ENCODE peak calls at places on chromosomes 12 and 14, in nine cellular contexts. One of them, this sample, is unnamed.

GRCh38 chr12:40632933-40633332 is 59.3 kb upstream of the CNTN1 start:
- DNase-seq in stomach: no peak
- DNase-seq in spleen: no peak
- DNase-seq in breast epithelium: no peak
- DNase-seq in HCT116: no peak
- DNase-seq in upper lobe of left lung: no peak
- DNase-seq in sigmoid colon: no peak
- DNase-seq in HepG2: no peak
- DNase-seq in K562: no peak
- DNase-seq in this sample: no peak

GRCh38 chr12:98653866-98654493 is 8.9 kb downstream of the APAF1 start:
- DNase-seq in stomach: no peak
- DNase-seq in spleen: no peak
- DNase-seq in breast epithelium: no peak
- DNase-seq in HCT116: peak; percentile 42
- DNase-seq in upper lobe of left lung: no peak
- DNase-seq in sigmoid colon: no peak
- DNase-seq in HepG2: peak; percentile 68
- DNase-seq in K562: peak; percentile 35
- DNase-seq in this sample: no peak

GRCh38 chr12:100908501-100908900 is 113.9 kb downstream of the ANO4 start:
- DNase-seq in stomach: no peak
- DNase-seq in spleen: no peak
- DNase-seq in breast epithelium: no peak
- DNase-seq in HCT116: no peak
- DNase-seq in upper lobe of left lung: no peak
- DNase-seq in sigmoid colon: no peak
- DNase-seq in HepG2: no peak
- DNase-seq in K562: no peak
- DNase-seq in this sample: no peak

GRCh38 chr14:20415723-20416622 is 2.7 kb upstream of the TEP1 start:
- DNase-seq in stomach: no peak
- DNase-seq in spleen: no peak
- DNase-seq in breast epithelium: no peak
- DNase-seq in HCT116: peak; percentile 43
- DNase-seq in upper lobe of left lung: no peak
- DNase-seq in sigmoid colon: no peak
- DNase-seq in HepG2: peak; percentile 69
- DNase-seq in K562: peak; percentile 43
- DNase-seq in this sample: no peak

GRCh38 chr14:69652942-69653680 is 41.7 kb downstream of the SUSD6 start:
- DNase-seq in stomach: peak; percentile 37
- DNase-seq in spleen: peak; percentile 81
- DNase-seq in breast epithelium: no peak
- DNase-seq in HCT116: no peak
- DNase-seq in upper lobe of left lung: peak; percentile 71
- DNase-seq in sigmoid colon: no peak
- DNase-seq in HepG2: no peak
- DNase-seq in K562: peak; percentile 23
- DNase-seq in this sample: no peak

GRCh38 chr12:119089668-119090013 is 89.1 kb upstream of the HSPB8 start:
- DNase-seq in stomach: no peak
- DNase-seq in spleen: no peak
- DNase-seq in breast epithelium: no peak
- DNase-seq in HCT116: no peak
- DNase-seq in upper lobe of left lung: no peak
- DNase-seq in sigmoid colon: no peak
- DNase-seq in HepG2: no peak
- DNase-seq in K562: no peak
- DNase-seq in this sample: no peak

GRCh38 chr12:108542320-108542719 is 18.7 kb downstream of the SART3 start:
- DNase-seq in stomach: no peak
- DNase-seq in spleen: no peak
- DNase-seq in breast epithelium: no peak
- DNase-seq in HCT116: no peak
- DNase-seq in upper lobe of left lung: no peak
- DNase-seq in sigmoid colon: no peak
- DNase-seq in HepG2: no peak
- DNase-seq in K562: no peak
- DNase-seq in this sample: no peak

GRCh38 chr12:84919271-84919670 is 6.7 kb upstream of the SLC6A15 start:
- DNase-seq in stomach: no peak
- DNase-seq in spleen: no peak
- DNase-seq in breast epithelium: no peak
- DNase-seq in HCT116: no peak
- DNase-seq in upper lobe of left lung: no peak
- DNase-seq in sigmoid colon: no peak
- DNase-seq in HepG2: no peak
- DNase-seq in K562: no peak
- DNase-seq in this sample: no peak

GRCh38 chr12:44347145-44347544 is 511.3 kb downstream of the TMEM117 start:
- DNase-seq in stomach: no peak
- DNase-seq in spleen: no peak
- DNase-seq in breast epithelium: no peak
- DNase-seq in HCT116: no peak
- DNase-seq in upper lobe of left lung: no peak
- DNase-seq in sigmoid colon: no peak
- DNase-seq in HepG2: no peak
- DNase-seq in K562: no peak
- DNase-seq in this sample: no peak

GRCh38 chr14:104244221-104245011 is 106.0 kb downstream of the KIF26A start:
- DNase-seq in stomach: peak; percentile 19
- DNase-seq in spleen: peak; percentile 37
- DNase-seq in breast epithelium: no peak
- DNase-seq in HCT116: no peak
- DNase-seq in upper lobe of left lung: peak; percentile 18
- DNase-seq in sigmoid colon: peak; percentile 54
- DNase-seq in HepG2: no peak
- DNase-seq in K562: no peak
- DNase-seq in this sample: no peak

GRCh38 chr12:6352198-6353173 is 10.6 kb upstream of the TNFRSF1A start:
- DNase-seq in stomach: no peak
- DNase-seq in spleen: no peak
- DNase-seq in breast epithelium: no peak
- DNase-seq in HCT116: no peak
- DNase-seq in upper lobe of left lung: no peak
- DNase-seq in sigmoid colon: no peak
- DNase-seq in HepG2: no peak
- DNase-seq in K562: no peak
- DNase-seq in this sample: no peak

GRCh38 chr14:61433822-61434221 is 112.4 kb downstream of the PRKCH start:
- DNase-seq in stomach: no peak
- DNase-seq in spleen: no peak
- DNase-seq in breast epithelium: no peak
- DNase-seq in HCT116: no peak
- DNase-seq in upper lobe of left lung: no peak
- DNase-seq in sigmoid colon: no peak
- DNase-seq in HepG2: no peak
- DNase-seq in K562: no peak
- DNase-seq in this sample: no peak

GRCh38 chr14:24908592-24909236 is 141.2 kb downstream of the STXBP6 start:
- DNase-seq in stomach: no peak
- DNase-seq in spleen: no peak
- DNase-seq in breast epithelium: no peak
- DNase-seq in HCT116: no peak
- DNase-seq in upper lobe of left lung: no peak
- DNase-seq in sigmoid colon: no peak
- DNase-seq in HepG2: peak; percentile 86
- DNase-seq in K562: no peak
- DNase-seq in this sample: no peak

GRCh38 chr14:24224618-24225071 is 7.5 kb downstream of the NEDD8 start:
- DNase-seq in stomach: no peak
- DNase-seq in spleen: no peak
- DNase-seq in breast epithelium: no peak
- DNase-seq in HCT116: no peak
- DNase-seq in upper lobe of left lung: no peak
- DNase-seq in sigmoid colon: peak; percentile 27
- DNase-seq in HepG2: no peak
- DNase-seq in K562: no peak
- DNase-seq in this sample: no peak

GRCh38 chr12:69933115-69933552 is 108.1 kb downstream of the MYRFL start:
- DNase-seq in stomach: no peak
- DNase-seq in spleen: no peak
- DNase-seq in breast epithelium: no peak
- DNase-seq in HCT116: no peak
- DNase-seq in upper lobe of left lung: no peak
- DNase-seq in sigmoid colon: no peak
- DNase-seq in HepG2: no peak
- DNase-seq in K562: no peak
- DNase-seq in this sample: peak; percentile 13

GRCh38 chr14:65346895-65347294 is 65.6 kb upstream of the FUT8 start:
- DNase-seq in stomach: no peak
- DNase-seq in spleen: no peak
- DNase-seq in breast epithelium: no peak
- DNase-seq in HCT116: no peak
- DNase-seq in upper lobe of left lung: peak; percentile 37
- DNase-seq in sigmoid colon: no peak
- DNase-seq in HepG2: no peak
- DNase-seq in K562: no peak
- DNase-seq in this sample: no peak

GRCh38 chr14:100750762-100751699 is 24.3 kb downstream of the DLK1 start:
- DNase-seq in stomach: no peak
- DNase-seq in spleen: peak; percentile 27
- DNase-seq in breast epithelium: no peak
- DNase-seq in HCT116: no peak
- DNase-seq in upper lobe of left lung: peak; percentile 18
- DNase-seq in sigmoid colon: peak; percentile 32
- DNase-seq in HepG2: peak; percentile 96
- DNase-seq in K562: no peak
- DNase-seq in this sample: no peak

GRCh38 chr12:3379079-3379478 is 111.9 kb upstream of the PRMT8 start:
- DNase-seq in stomach: no peak
- DNase-seq in spleen: no peak
- DNase-seq in breast epithelium: no peak
- DNase-seq in HCT116: no peak
- DNase-seq in upper lobe of left lung: no peak
- DNase-seq in sigmoid colon: no peak
- DNase-seq in HepG2: no peak
- DNase-seq in K562: no peak
- DNase-seq in this sample: no peak

DNA sequence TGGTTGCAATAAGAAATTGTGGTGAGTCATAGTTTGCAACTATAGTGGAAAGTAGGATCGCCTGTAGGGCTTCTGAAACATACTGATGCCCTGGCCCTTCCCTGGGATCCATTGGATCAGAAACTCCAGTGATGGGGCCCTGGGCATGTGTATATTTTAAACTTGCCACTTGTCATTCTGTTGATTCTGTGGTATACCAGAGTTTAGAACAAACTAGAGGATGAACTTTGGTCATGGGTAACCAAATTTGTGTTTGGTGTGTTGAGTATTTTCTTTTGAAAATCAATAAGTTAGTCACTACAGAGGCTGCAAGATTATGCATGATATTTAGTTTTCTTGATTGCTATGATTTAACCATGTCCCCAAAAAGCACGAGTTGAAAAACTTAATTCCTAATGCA is 142.2 kb downstream of the SLC15A5 start:
- DNase-seq in stomach: no peak
- DNase-seq in spleen: no peak
- DNase-seq in breast epithelium: no peak
- DNase-seq in HCT116: no peak
- DNase-seq in upper lobe of left lung: no peak
- DNase-seq in sigmoid colon: no peak
- DNase-seq in HepG2: peak; percentile 4
- DNase-seq in K562: no peak
- DNase-seq in this sample: no peak
- TF ChIP-seq POLR2AphosphoS5 in stomach: no peak
- TF ChIP-seq POLR2AphosphoS5 in spleen: no peak
- TF ChIP-seq POLR2AphosphoS5 in breast epithelium: no peak
- TF ChIP-seq POLR2AphosphoS5 in HCT116: no peak
- TF ChIP-seq POLR2AphosphoS5 in upper lobe of left lung: no peak
- TF ChIP-seq POLR2AphosphoS5 in sigmoid colon: no peak
- TF ChIP-seq POLR2AphosphoS5 in HepG2: no peak
- TF ChIP-seq POLR2AphosphoS5 in K562: no peak
- TF ChIP-seq POLR2AphosphoS5 in this sample: no peak

GRCh38 chr14:22532345-22533056 is 56.5 kb downstream of the DAD1 start:
- DNase-seq in stomach: no peak
- DNase-seq in spleen: no peak
- DNase-seq in breast epithelium: no peak
- DNase-seq in HCT116: no peak
- DNase-seq in upper lobe of left lung: no peak
- DNase-seq in sigmoid colon: no peak
- DNase-seq in HepG2: no peak
- DNase-seq in K562: no peak
- DNase-seq in this sample: no peak
- TF ChIP-seq POLR2AphosphoS5 in stomach: no peak
- TF ChIP-seq POLR2AphosphoS5 in spleen: no peak
- TF ChIP-seq POLR2AphosphoS5 in breast epithelium: no peak
- TF ChIP-seq POLR2AphosphoS5 in HCT116: no peak
- TF ChIP-seq POLR2AphosphoS5 in upper lobe of left lung: no peak
- TF ChIP-seq POLR2AphosphoS5 in sigmoid colon: no peak
- TF ChIP-seq POLR2AphosphoS5 in HepG2: no peak
- TF ChIP-seq POLR2AphosphoS5 in K562: no peak
- TF ChIP-seq POLR2AphosphoS5 in this sample: peak; percentile 67

GRCh38 chr14:102403028-102403427 is 40.3 kb downstream of the TECPR2 start:
- DNase-seq in stomach: no peak
- DNase-seq in spleen: no peak
- DNase-seq in breast epithelium: no peak
- DNase-seq in HCT116: no peak
- DNase-seq in upper lobe of left lung: no peak
- DNase-seq in sigmoid colon: no peak
- DNase-seq in HepG2: no peak
- DNase-seq in K562: no peak
- DNase-seq in this sample: no peak

GRCh38 chr14:102407258-102407657 is 44.5 kb downstream of the TECPR2 start:
- DNase-seq in stomach: no peak
- DNase-seq in spleen: no peak
- DNase-seq in breast epithelium: peak; percentile 38
- DNase-seq in HCT116: no peak
- DNase-seq in upper lobe of left lung: no peak
- DNase-seq in sigmoid colon: no peak
- DNase-seq in HepG2: no peak
- DNase-seq in K562: no peak
- DNase-seq in this sample: no peak

GRCh38 chr14:102408729-102409128 is 46.0 kb downstream of the TECPR2 start:
- DNase-seq in stomach: no peak
- DNase-seq in spleen: no peak
- DNase-seq in breast epithelium: peak; percentile 76
- DNase-seq in HCT116: no peak
- DNase-seq in upper lobe of left lung: no peak
- DNase-seq in sigmoid colon: no peak
- DNase-seq in HepG2: no peak
- DNase-seq in K562: no peak
- DNase-seq in this sample: no peak
- TF ChIP-seq POLR2AphosphoS5 in stomach: peak; percentile 21
- TF ChIP-seq POLR2AphosphoS5 in spleen: no peak
- TF ChIP-seq POLR2AphosphoS5 in breast epithelium: no peak
- TF ChIP-seq POLR2AphosphoS5 in HCT116: no peak
- TF ChIP-seq POLR2AphosphoS5 in upper lobe of left lung: no peak
- TF ChIP-seq POLR2AphosphoS5 in sigmoid colon: no peak
- TF ChIP-seq POLR2AphosphoS5 in HepG2: no peak
- TF ChIP-seq POLR2AphosphoS5 in K562: no peak
- TF ChIP-seq POLR2AphosphoS5 in this sample: no peak

DNA sequence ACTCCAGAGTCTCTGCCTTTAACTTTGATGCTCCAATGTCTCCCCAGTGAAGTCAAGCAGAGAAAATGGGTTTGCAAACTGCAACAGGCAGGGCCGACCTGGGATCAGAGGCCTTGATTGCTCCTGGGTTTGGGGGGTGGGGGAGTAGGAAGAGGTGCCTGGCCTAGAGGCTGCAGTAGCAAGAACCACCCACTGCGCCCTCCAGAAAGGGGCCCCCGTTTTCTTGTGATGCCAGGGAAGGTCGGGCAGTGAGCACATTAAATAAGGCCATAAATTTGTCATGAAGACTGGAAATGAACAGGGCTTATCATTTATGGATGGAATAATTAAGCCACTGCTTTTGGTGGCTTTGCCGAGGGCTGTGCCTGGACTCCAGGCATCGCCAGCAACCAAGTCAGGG is 38.2 kb upstream of the FAM222A start:
- DNase-seq in stomach: no peak
- DNase-seq in spleen: peak; percentile 65
- DNase-seq in breast epithelium: no peak
- DNase-seq in HCT116: no peak
- DNase-seq in upper lobe of left lung: no peak
- DNase-seq in sigmoid colon: no peak
- DNase-seq in HepG2: no peak
- DNase-seq in K562: no peak
- DNase-seq in this sample: no peak
- TF ChIP-seq POLR2AphosphoS5 in stomach: no peak
- TF ChIP-seq POLR2AphosphoS5 in spleen: no peak
- TF ChIP-seq POLR2AphosphoS5 in breast epithelium: no peak
- TF ChIP-seq POLR2AphosphoS5 in HCT116: no peak
- TF ChIP-seq POLR2AphosphoS5 in upper lobe of left lung: no peak
- TF ChIP-seq POLR2AphosphoS5 in sigmoid colon: no peak
- TF ChIP-seq POLR2AphosphoS5 in HepG2: no peak
- TF ChIP-seq POLR2AphosphoS5 in K562: no peak
- TF ChIP-seq POLR2AphosphoS5 in this sample: no peak